ENCODE peak calls at places on chromosome 9, in four cellular contexts. T is chondrocyte, J is transverse colon, Z is coronary artery. S is an unnamed sample.

GRCh38 chr9:127138444-127138843 is 16.0 kb upstream of the ANGPTL2 start:
- DNase-seq in T (peak), J (no peak), Z (no peak), S (no peak)

GRCh38 chr9:136204838-136205706 is at the start of gene LHX3:
- DNase-seq in Z (no peak), T (no peak), J (no peak), S (no peak)

GRCh38 chr9:24189986-24190385 is 355.7 kb downstream of the IZUMO3 start:
- DNase-seq in J (no peak), T (no peak), Z (no peak), S (no peak)

GRCh38 chr9:95615246-95615645 is 98.5 kb upstream of the PTCH1 start:
- DNase-seq in Z (no peak), J (no peak), T (no peak), S (no peak)

GRCh38 chr9:129275626-129276247 is 97.7 kb upstream of the IER5L start:
- DNase-seq in J (no peak), T (peak), Z (no peak), S (peak)

GRCh38 chr9:97293207-97293721 is 14.2 kb upstream of the CCDC180 start:
- DNase-seq in J (no peak), Z (no peak), T (no peak), S (peak)

GRCh38 chr9:33718987-33719386 is 76.4 kb upstream of the PRSS3 start:
- DNase-seq in T (no peak), J (no peak), Z (no peak), S (no peak)

GRCh38 chr9:132030626-132031325 is 48.9 kb downstream of the MED27 start:
- DNase-seq in J (no peak), T (no peak), Z (no peak), S (no peak)

GRCh38 chr9:106745457-106745856 is 117.5 kb upstream of the ZNF462 start:
- DNase-seq in T (no peak), Z (no peak), J (no peak), S (no peak)

GRCh38 chr9:127968046-127968445 is 12.7 kb downstream of the EEIG1 start:
- DNase-seq in T (no peak), J (peak), Z (no peak), S (peak)

GRCh38 chr9:71928806-71929205 is 17.4 kb downstream of the C9orf85 start:
- DNase-seq in Z (no peak), J (no peak), T (no peak), S (no peak)

GRCh38 chr9:69293186-69293585 is 31.8 kb upstream of the ENTREP1 start:
- DNase-seq in Z (no peak), J (no peak), T (no peak), S (no peak)

GRCh38 chr9:129350143-129350935 is 172.3 kb upstream of the IER5L start:
- DNase-seq in T (no peak), Z (no peak), J (no peak), S (no peak)

GRCh38 chr9:89179535-89179919 is 909 bp upstream of the SHC3 start:
- DNase-seq in T (no peak), J (no peak), Z (no peak), S (no peak)

GRCh38 chr9:25677301-25678146 is 720 bp downstream of the TUSC1 start:
- DNase-seq in T (peak), J (peak), Z (peak), S (peak)

GRCh38 chr9:93525476-93525875 is 50.9 kb upstream of the PHF2 start:
- DNase-seq in J (no peak), Z (no peak), T (no peak), S (no peak)

GRCh38 chr9:75993434-75993833 is 103.0 kb downstream of the PCSK5 start:
- DNase-seq in Z (no peak), J (no peak), T (no peak), S (no peak)

GRCh38 chr9:136395345-136396218 is 4.4 kb downstream of the SNAPC4 start:
- DNase-seq in J (no peak), T (no peak), Z (no peak), S (no peak)

GRCh38 chr9:133664173-133664572 is 28.0 kb downstream of the DBH start:
- DNase-seq in J (no peak), T (no peak), Z (no peak), S (no peak)

GRCh38 chr9:98356953-98357352 is 101.5 kb upstream of the TBC1D2 start:
- DNase-seq in J (no peak), T (no peak), Z (no peak), S (no peak)

S was measured in spleen.